ENCODE peak calls at places on chromosome 15, in ten cellular contexts. O, R, B, W, N, G, E, X, M and D are unnamed samples.

GRCh38 chr15:72947709-72948108 is 104.6 kb upstream of the NEO1 start:
- DNase-seq in X (no peak), O (no peak), N (no peak), E (no peak), R (no peak), M (no peak), W (no peak), B (no peak), G (no peak), D (no peak)

GRCh38 chr15:61032600-61033286 is 196.4 kb downstream of the RORA start:
- DNase-seq in B (no peak), X (no peak), G (no peak), M (no peak), O (no peak), W (no peak), N (no peak), E (no peak), R (no peak), D (no peak)

GRCh38 chr15:64774556-64775523 is 549 bp downstream of the RBPMS2 start:
- DNase-seq in R (peak), G (peak), M (no peak), B (no peak), E (no peak), N (no peak), W (no peak), X (no peak), O (no peak), D (no peak)

GRCh38 chr15:70077436-70077835 is 20.3 kb downstream of the TLE3 start:
- DNase-seq in N (no peak), X (no peak), W (no peak), O (no peak), M (no peak), E (no peak), R (no peak), B (no peak), G (no peak), D (no peak)

GRCh38 chr15:68440136-68440535 is 8.2 kb upstream of the ITGA11 start:
- DNase-seq in M (no peak), R (no peak), E (peak), G (no peak), O (no peak), X (no peak), W (no peak), B (no peak), N (no peak), D (peak)

GRCh38 chr15:95843241-95843851 is 487.2 kb upstream of the NR2F2 start:
- DNase-seq in E (no peak), N (no peak), W (peak), R (no peak), B (no peak), O (no peak), X (no peak), M (no peak), G (no peak), D (no peak)

GRCh38 chr15:94287794-94288246 is 56.5 kb downstream of the MCTP2 start:
- DNase-seq in G (peak), O (peak), B (no peak), W (no peak), M (no peak), N (peak), X (no peak), E (no peak), R (no peak), D (no peak)

GRCh38 chr15:84588053-84588874 is 12.5 kb upstream of the ZSCAN2 start:
- DNase-seq in N (peak), R (peak), M (peak), W (peak), G (peak), O (no peak), B (peak), X (peak), E (peak), D (peak)

GRCh38 chr15:56244811-56245576 is 1.3 kb upstream of the RFX7 start:
- DNase-seq in W (peak), M (no peak), R (no peak), G (peak), N (peak), O (no peak), E (no peak), B (peak), X (no peak), D (no peak)

GRCh38 chr15:43270676-43271306 is 4.1 kb upstream of the TGM5 start:
- DNase-seq in N (peak), E (peak), G (no peak), M (no peak), B (no peak), R (no peak), O (no peak), W (no peak), X (no peak), D (no peak)

GRCh38 chr15:89196994-89197393 is 24.4 kb downstream of the RLBP1 start:
- DNase-seq in O (no peak), R (no peak), G (no peak), M (no peak), W (no peak), E (no peak), B (peak), N (no peak), X (no peak), D (no peak)

GRCh38 chr15:31265090-31265870 is 61.4 kb upstream of the KLF13 start:
- DNase-seq in B (peak), E (peak), R (no peak), W (no peak), M (peak), X (no peak), N (peak), O (no peak), G (no peak), D (peak)

GRCh38 chr15:58137686-58138085 is 495 bp upstream of the AQP9 start:
- DNase-seq in N (no peak), G (no peak), W (no peak), X (no peak), O (no peak), E (no peak), B (no peak), M (no peak), R (no peak), D (no peak)

GRCh38 chr15:69298697-69299441 is at the start of gene PAQR5:
- DNase-seq in E (no peak), G (peak), N (no peak), M (no peak), X (no peak), W (no peak), R (peak), O (no peak), B (no peak), D (no peak)

GRCh38 chr15:46091860-46092450 is 457.1 kb downstream of the SQOR start:
- DNase-seq in G (peak), W (no peak), B (peak), M (no peak), O (no peak), R (no peak), X (peak), E (no peak), N (peak), D (no peak)

GRCh38 chr15:43776101-43776717 is 557 bp downstream of the ELL3 start:
- DNase-seq in W (no peak), E (no peak), G (peak), N (peak), B (no peak), R (no peak), O (peak), M (no peak), X (no peak), D (no peak)

GRCh38 chr15:69096197-69096596 is 64.2 kb upstream of the GLCE start:
- DNase-seq in G (no peak), B (no peak), E (no peak), M (no peak), X (no peak), N (no peak), W (no peak), O (no peak), R (no peak), D (no peak)

GRCh38 chr15:90004671-90005070 is 3.5 kb downstream of the ZNF710 start:
- DNase-seq in R (no peak), X (peak), O (no peak), B (peak), G (no peak), M (peak), E (no peak), N (no peak), W (peak), D (no peak)

GRCh38 chr15:77440378-77440999 is 19.8 kb downstream of the HMG20A start:
- DNase-seq in M (no peak), X (no peak), B (no peak), R (no peak), O (peak), E (no peak), N (no peak), W (peak), G (no peak), D (no peak)

GRCh38 chr15:89401636-89402252 is 67.1 kb upstream of the POLG start:
- DNase-seq in X (peak), R (no peak), N (no peak), G (no peak), B (no peak), E (no peak), W (peak), M (no peak), O (no peak), D (no peak)

GRCh38 chr15:63494406-63494805 is 10.0 kb upstream of the USP3 start:
- DNase-seq in O (no peak), X (no peak), G (no peak), B (no peak), W (no peak), R (no peak), E (no peak), N (no peak), M (no peak), D (peak)

GRCh38 chr15:72353266-72353665 is 22.5 kb downstream of the HEXA start:
- DNase-seq in X (no peak), G (no peak), B (no peak), M (no peak), W (no peak), E (no peak), O (no peak), R (no peak), N (no peak), D (no peak)

GRCh38 chr15:69324031-69324430 is 25.3 kb downstream of the PAQR5 start:
- DNase-seq in E (no peak), W (no peak), R (no peak), B (no peak), O (no peak), G (no peak), M (no peak), N (no peak), X (no peak), D (no peak)

GRCh38 chr15:89781891-89782618 is 5.9 kb downstream of the MESP2 start:
- DNase-seq in G (no peak), N (no peak), R (no peak), M (no peak), B (peak), X (no peak), O (no peak), W (peak), E (peak), D (no peak)

GRCh38 chr15:42622328-42622925 is 47.0 kb downstream of the STARD9 start:
- DNase-seq in M (no peak), G (no peak), E (no peak), R (no peak), B (peak), X (no peak), N (no peak), W (no peak), O (no peak), D (no peak)

GRCh38 chr15:42591238-42591936 is 16.0 kb downstream of the STARD9 start:
- DNase-seq in E (no peak), M (no peak), W (peak), R (no peak), O (no peak), N (peak), G (peak), X (no peak), B (peak), D (no peak)

GRCh38 chr15:90449206-90449735 is 61.2 kb downstream of the IQGAP1 start:
- DNase-seq in R (no peak), W (peak), E (no peak), M (no peak), O (no peak), G (no peak), N (no peak), X (no peak), B (no peak), D (no peak)

GRCh38 chr15:56428821-56429458 is 36.0 kb downstream of the MNS1 start:
- DNase-seq in R (no peak), W (no peak), G (peak), B (peak), M (no peak), E (no peak), N (peak), O (peak), X (peak), D (no peak)

GRCh38 chr15:77702211-77702957 is 69.7 kb upstream of the LINGO1 start:
- DNase-seq in G (peak), N (peak), X (no peak), E (no peak), R (peak), M (no peak), B (no peak), W (peak), O (no peak), D (no peak)

GRCh38 chr15:70053006-70053702 is 44.6 kb downstream of the TLE3 start:
- DNase-seq in M (no peak), O (no peak), X (no peak), W (no peak), G (no peak), E (no peak), B (no peak), R (no peak), N (no peak), D (no peak)

GRCh38 chr15:56207711-56208110 is 36.0 kb downstream of the RFX7 start:
- DNase-seq in W (no peak), E (no peak), N (no peak), O (peak), R (no peak), B (no peak), X (no peak), G (no peak), M (no peak), D (no peak)

GRCh38 chr15:68354268-68354667 is 76.7 kb downstream of the FEM1B start:
- DNase-seq in O (no peak), X (no peak), R (no peak), B (no peak), N (no peak), W (no peak), G (no peak), M (no peak), E (no peak), D (no peak)

GRCh38 chr15:89395996-89396395 is 61.4 kb upstream of the POLG start:
- DNase-seq in O (no peak), N (no peak), X (no peak), R (no peak), G (no peak), M (no peak), E (no peak), W (no peak), B (no peak), D (no peak)

GRCh38 chr15:29132110-29132420 is 137.6 kb downstream of the NSMCE3 start:
- DNase-seq in N (no peak), W (no peak), G (no peak), R (no peak), X (no peak), B (no peak), O (no peak), M (no peak), E (no peak), D (no peak)

GRCh38 chr15:94246016-94246415 is 14.7 kb downstream of the MCTP2 start:
- DNase-seq in E (no peak), O (no peak), W (no peak), X (no peak), N (no peak), R (no peak), B (no peak), M (no peak), G (no peak), D (no peak)

GRCh38 chr15:44397869-44398268 is 29.6 kb upstream of the CTDSPL2 start:
- DNase-seq in E (no peak), B (no peak), O (no peak), G (no peak), N (no peak), W (no peak), R (no peak), M (no peak), X (no peak), D (no peak)

DNA sequence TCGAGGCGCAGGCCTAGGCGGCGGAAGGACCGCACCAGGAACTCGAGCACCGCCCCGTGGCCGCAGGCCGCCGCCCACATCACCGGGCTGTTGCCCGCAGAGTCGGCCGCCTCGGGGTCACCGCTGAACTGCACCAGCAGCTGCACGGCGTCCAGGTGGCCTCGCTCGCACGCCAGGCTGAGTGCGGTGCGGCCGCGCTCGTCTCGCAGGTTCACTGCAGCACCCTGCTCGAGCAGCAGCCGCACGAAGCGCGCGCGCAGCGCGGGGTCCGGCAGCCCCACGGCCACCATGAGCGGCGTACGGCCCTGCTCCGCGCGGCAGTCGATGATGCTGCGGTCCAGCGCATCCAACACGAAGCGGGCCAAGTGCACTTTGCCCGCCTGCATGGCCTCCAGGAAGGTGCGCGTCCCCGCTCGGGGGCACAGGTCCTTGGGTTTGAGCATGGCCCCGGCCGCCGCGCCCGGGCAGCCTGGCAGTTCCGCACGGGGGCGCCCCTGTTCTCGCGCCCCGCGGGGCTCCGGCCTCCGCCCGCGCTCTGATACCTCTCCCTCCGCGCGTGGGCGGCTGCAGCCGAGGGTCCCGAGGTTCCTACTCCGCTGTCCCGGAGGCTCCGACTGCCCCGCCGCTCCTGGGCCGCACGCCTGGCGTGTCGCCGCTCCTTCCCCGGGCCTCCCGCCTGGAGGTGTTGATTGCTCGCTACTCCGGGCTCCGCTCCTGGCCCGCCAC is 557 bp downstream of the ANKRD63 start:
- DNase-seq in M (no peak), B (peak), R (peak), W (no peak), E (no peak), O (no peak), G (peak), X (no peak), N (no peak), D (no peak)
- TF ChIP-seq CTCF in M (no peak), B (peak), R (peak), W (peak), E (no peak), O (peak), G (peak), X (peak), N (peak), D (peak)

GRCh38 chr15:98795980-98796379 is 147.6 kb downstream of the IGF1R start:
- DNase-seq in X (no peak), R (no peak), O (no peak), E (peak), N (no peak), M (no peak), G (no peak), W (no peak), B (no peak), D (no peak)
- TF ChIP-seq CTCF in X (no peak), R (no peak), O (no peak), E (no peak), N (no peak), M (no peak), G (no peak), W (no peak), B (no peak), D (no peak)

DNA sequence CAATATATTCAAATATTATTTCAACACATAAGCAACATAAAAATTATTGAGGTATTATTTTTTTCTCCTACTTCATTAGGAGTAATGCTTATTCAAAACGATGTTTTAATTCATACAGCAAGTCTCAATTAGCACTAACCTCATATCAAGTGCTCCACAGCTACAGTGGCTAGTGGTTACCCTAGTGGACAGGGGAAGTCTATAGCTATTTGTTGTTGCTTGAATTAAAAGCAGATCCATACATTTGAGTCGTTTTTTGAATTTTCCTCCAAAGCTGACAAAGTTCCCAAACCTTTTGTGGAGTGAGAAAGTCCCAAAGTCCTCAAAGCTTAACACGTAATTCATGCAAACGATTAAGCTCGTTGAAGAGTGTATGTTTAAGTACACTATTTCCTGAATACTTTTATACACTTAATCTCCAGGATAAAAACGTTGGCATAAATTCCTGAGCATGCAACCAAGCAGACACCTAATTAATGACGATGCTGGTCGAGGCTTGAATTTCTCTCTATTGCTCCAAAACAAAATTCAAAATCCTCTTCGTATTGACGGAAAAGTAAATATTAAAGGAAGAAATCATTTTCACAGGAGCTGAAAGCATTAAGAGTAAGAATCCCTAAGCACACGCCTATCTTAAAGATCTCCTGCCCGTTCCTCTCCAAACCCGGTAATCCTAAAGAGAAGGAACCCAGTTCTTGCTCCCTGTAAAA is 984 bp downstream of the VPS13C start:
- DNase-seq in M (no peak), E (no peak), G (no peak), W (no peak), X (no peak), B (no peak), O (no peak), R (no peak), N (peak), D (no peak)
- TF ChIP-seq CTCF in M (no peak), E (no peak), G (peak), W (peak), X (peak), B (no peak), O (no peak), R (peak), N (peak), D (no peak)

GRCh38 chr15:100877551-100877950 is 2.1 kb upstream of the ALDH1A3 start:
- DNase-seq in R (no peak), G (no peak), X (no peak), M (no peak), N (no peak), O (no peak), W (no peak), B (no peak), E (no peak), D (no peak)

GRCh38 chr15:100875495-100875894 is 4.1 kb upstream of the ALDH1A3 start:
- DNase-seq in E (no peak), M (no peak), B (no peak), N (no peak), O (no peak), G (no peak), W (no peak), R (no peak), X (no peak), D (no peak)

GRCh38 chr15:100869151-100869999 is 10.3 kb upstream of the ALDH1A3 start:
- DNase-seq in X (no peak), N (peak), O (no peak), R (no peak), G (peak), M (no peak), B (no peak), E (no peak), W (no peak), D (no peak)

GRCh38 chr15:100875976-100876375 is 3.7 kb upstream of the ALDH1A3 start:
- DNase-seq in N (no peak), O (no peak), R (no peak), G (no peak), X (no peak), M (no peak), E (no peak), W (no peak), B (no peak), D (no peak)

DNA sequence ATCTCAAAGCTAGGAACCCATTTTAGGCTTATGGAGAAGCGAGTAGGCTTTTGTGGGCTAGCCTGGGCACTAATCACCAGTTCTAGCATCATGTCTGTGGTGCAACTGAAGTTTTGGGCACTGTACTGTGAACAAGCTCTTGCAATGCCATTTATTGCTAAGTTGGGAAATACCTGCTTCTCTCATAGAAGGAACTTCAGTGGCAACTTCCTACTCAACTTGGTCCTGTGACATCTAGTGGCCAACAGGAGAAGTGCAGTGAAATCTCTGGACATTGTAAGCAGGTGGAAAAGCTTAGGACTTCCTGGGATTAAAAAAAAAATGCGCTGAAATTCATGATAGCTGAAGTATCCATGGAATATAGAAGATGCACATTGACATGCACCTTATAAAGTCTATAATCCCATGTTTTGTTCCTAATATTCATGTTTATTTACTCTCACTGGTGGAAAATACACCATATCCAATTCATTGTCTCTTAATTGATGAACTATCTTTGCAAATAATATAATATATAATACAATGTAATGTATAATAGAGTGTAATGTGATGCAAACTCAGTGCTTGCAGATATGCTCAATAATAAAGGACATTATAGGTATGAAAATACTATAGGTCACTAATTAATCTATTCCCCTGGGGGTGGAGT is 6.5 kb upstream of the ALDH1A3 start:
- DNase-seq in W (peak), X (peak), R (peak), B (peak), E (no peak), M (peak), N (peak), O (peak), G (peak), D (no peak)
- TF ChIP-seq CTCF in W (peak), X (peak), R (peak), B (peak), E (peak), M (peak), N (peak), O (peak), G (peak), D (peak)

GRCh38 chr15:59160880-59161593 is 45.6 kb upstream of the LDHAL6B start:
- DNase-seq in E (no peak), B (peak), X (no peak), O (no peak), W (no peak), M (no peak), G (peak), R (no peak), N (peak), D (no peak)
- TF ChIP-seq CTCF in E (no peak), B (peak), X (peak), O (peak), W (peak), M (no peak), G (peak), R (peak), N (peak), D (no peak)